ENCODE peak calls at places on chromosomes 6 and 20, in four cellular contexts. C, X, R and J are unnamed samples.

GRCh38 chr6:166415833-166416347 is 33.1 kb upstream of the MPC1 start:
- DNase-seq in X (no peak), R (no peak), C (no peak), J (no peak)

GRCh38 chr6:35725721-35726438 is 11.0 kb upstream of the ARMC12 start:
- DNase-seq in R (no peak), X (no peak), C (no peak), J (no peak)

GRCh38 chr20:38573381-38573780 is 7.6 kb upstream of the ADIG start:
- DNase-seq in C (no peak), X (no peak), R (no peak), J (no peak)

GRCh38 chr20:364905-365794 is 15.4 kb upstream of the TRIB3 start:
- DNase-seq in R (no peak), C (no peak), X (no peak), J (no peak)

GRCh38 chr6:151325075-151326050 is 66.0 kb downstream of the ZBTB2 start:
- DNase-seq in X (no peak), C (no peak), R (no peak), J (no peak)

GRCh38 chr20:47724398-47724797 is 60.9 kb downstream of the SULF2 start:
- DNase-seq in C (no peak), R (no peak), X (no peak), J (no peak)

GRCh38 chr6:56713285-56713684 is 70.6 kb upstream of the DST start:
- DNase-seq in R (no peak), X (no peak), C (peak), J (no peak)

GRCh38 chr20:1697592-1697991 is 40.0 kb upstream of the SIRPG start:
- DNase-seq in R (no peak), X (no peak), C (no peak), J (no peak)

GRCh38 chr6:93751969-93752368 is 332.6 kb upstream of the EPHA7 start:
- DNase-seq in R (no peak), X (no peak), C (no peak), J (no peak)

GRCh38 chr6:126664271-126664670 is 324.4 kb downstream of the CENPW start:
- DNase-seq in C (peak), X (no peak), R (no peak), J (no peak)

GRCh38 chr6:142008016-142008735 is 124.5 kb upstream of the GJE1 start:
- DNase-seq in R (no peak), X (no peak), C (no peak), J (no peak)

GRCh38 chr20:59425572-59425971 is 125.2 kb downstream of the EDN3 start:
- DNase-seq in C (no peak), X (no peak), R (no peak), J (no peak)

GRCh38 chr6:73471686-73472290 is 10.3 kb downstream of the MTO1 start:
- DNase-seq in X (peak), R (no peak), C (no peak), J (peak)